ENCODE peak calls at places on chromosomes 13 and 19, in five cellular contexts. Q is fibroblast of lung, K is HCT116, N is mammary epithelial cell, E is endothelial cell of umbilical vein. C is an unnamed sample.

GRCh38 chr19:50906217-50906616 is 5.0 kb downstream of the KLK4 start:
- DNase-seq in K (no peak), Q (no peak), E (no peak), N (no peak), C (peak; percentile 20)

GRCh38 chr19:17873661-17874422 is 2.1 kb downstream of the SLC5A5 start:
- DNase-seq in K (peak; percentile 48), Q (no peak), N (peak; percentile 37), E (no peak), C (no peak)

GRCh38 chr13:96677029-96677428 is 317.2 kb downstream of the OXGR1 start:
- DNase-seq in N (no peak), Q (no peak), E (no peak), K (no peak), C (no peak)

GRCh38 chr13:46716821-46717220 is 80.1 kb downstream of the ESD start:
- DNase-seq in K (no peak), Q (peak; percentile 25), N (no peak), E (peak; percentile 80), C (peak; percentile 19)

GRCh38 chr19:39160523-39160861 is 34.9 kb downstream of the PAK4 start:
- DNase-seq in Q (peak; percentile 64), N (peak; percentile 62), K (no peak), E (peak; percentile 13), C (peak; percentile 11)

GRCh38 chr13:34738251-34739170 is 203.6 kb upstream of the NBEA start:
- DNase-seq in Q (no peak), E (no peak), K (no peak), N (no peak), C (peak; percentile 6)

GRCh38 chr13:112105884-112106283 is 38.9 kb downstream of the SOX1 start:
- DNase-seq in N (no peak), K (no peak), Q (no peak), E (no peak), C (no peak)

GRCh38 chr13:102033719-102034446 is 368.0 kb downstream of the FGF14 start:
- DNase-seq in E (no peak), N (no peak), K (no peak), Q (no peak), C (no peak)

GRCh38 chr13:90884066-90884465 is 463.4 kb upstream of the MIR17HG start:
- DNase-seq in Q (no peak), N (no peak), E (no peak), K (no peak), C (no peak)

GRCh38 chr19:47093254-47093653 is 20.3 kb downstream of the ZC3H4 start:
- DNase-seq in K (no peak), E (no peak), N (no peak), Q (no peak), C (peak; percentile 22)

GRCh38 chr13:80547885-80548284 is 207.0 kb upstream of the SPRY2 start:
- DNase-seq in E (peak; percentile 84), Q (peak; percentile 1), N (no peak), K (no peak), C (no peak)

GRCh38 chr13:80341098-80341701 is at the start of gene SPRY2:
- DNase-seq in K (peak; percentile 68), Q (peak; percentile 97), N (peak; percentile 93), E (peak; percentile 97), C (peak; percentile 98)

GRCh38 chr13:34161829-34162544 is 344.0 kb downstream of the RFC3 start:
- DNase-seq in E (peak; percentile 89), N (no peak), Q (peak; percentile 90), K (no peak), C (peak; percentile 87)

GRCh38 chr19:13163609-13164364 is 13.6 kb downstream of the IER2 start:
- DNase-seq in E (peak; percentile 67), Q (peak; percentile 85), N (peak; percentile 50), K (no peak), C (peak; percentile 84)

GRCh38 chr19:11554160-11554559 is 4.9 kb downstream of the ELOF1 start:
- DNase-seq in E (no peak), Q (no peak), K (no peak), N (no peak), C (no peak)
- H3K4me1 ChIP-seq in E (peaks cover 6% of the 10 kb centered on the region), Q (peaks cover 6% of the 10 kb centered on the region), K (no peaks in the 10 kb centered on the region), N (peaks cover 6% of the 10 kb centered on the region), C (peaks cover 9% of the 10 kb centered on the region)

DNA sequence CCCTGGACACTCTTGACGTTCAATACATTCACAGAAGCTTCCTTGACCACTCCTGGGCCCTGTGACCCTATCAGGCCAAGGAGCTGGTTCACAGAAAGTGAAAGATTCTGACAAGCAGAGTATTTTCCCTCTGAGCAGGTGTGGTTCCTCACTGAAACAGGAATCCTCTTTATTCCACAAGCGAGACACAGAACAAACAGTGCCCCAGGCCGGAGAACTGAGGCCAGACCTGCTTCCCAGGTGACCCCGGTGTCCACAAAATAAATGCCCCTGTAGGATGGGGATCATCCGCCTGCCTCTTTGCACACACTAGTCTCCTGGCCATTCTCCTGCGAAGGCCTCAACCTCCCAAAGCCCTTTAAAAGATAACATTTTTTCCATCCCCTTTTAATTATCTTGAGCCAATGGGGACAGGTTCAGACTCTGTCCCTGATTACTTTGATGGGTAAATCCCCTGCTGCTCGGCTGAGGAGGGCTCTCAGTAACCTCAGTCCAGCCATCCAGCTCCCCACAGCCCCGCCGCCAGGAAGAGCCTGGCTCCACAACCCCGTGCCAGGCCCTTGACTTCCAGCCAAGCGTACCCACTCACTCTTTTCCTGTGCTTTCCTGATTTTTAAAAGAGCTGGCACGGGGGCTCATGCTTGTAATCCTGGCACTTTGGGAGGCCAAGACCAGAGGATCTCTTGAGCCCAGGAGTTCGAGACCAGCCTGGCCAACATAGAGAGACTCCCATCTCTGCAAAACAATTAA is 129.1 kb downstream of the FOXO1 start:
- DNase-seq in E (no peak), K (no peak), Q (no peak), N (no peak), C (no peak)
- H3K9ac ChIP-seq in E (no peak overlapping the region), K (no peak overlapping the region), Q (no peak overlapping the region), N (no peak overlapping the region), C (no peak overlapping the region)

GRCh38 chr13:43784491-43784890 is 2.3 kb downstream of the ENOX1 start:
- DNase-seq in N (no peak), E (no peak), K (no peak), Q (no peak), C (peak; percentile 52)
- H3K27me3 ChIP-seq in N (no peaks in the 10 kb centered on the region), E (peaks cover 2% of the 10 kb centered on the region), K (peaks cover 6% of the 10 kb centered on the region), Q (no peaks in the 10 kb centered on the region), C (no peaks in the 10 kb centered on the region)

DNA sequence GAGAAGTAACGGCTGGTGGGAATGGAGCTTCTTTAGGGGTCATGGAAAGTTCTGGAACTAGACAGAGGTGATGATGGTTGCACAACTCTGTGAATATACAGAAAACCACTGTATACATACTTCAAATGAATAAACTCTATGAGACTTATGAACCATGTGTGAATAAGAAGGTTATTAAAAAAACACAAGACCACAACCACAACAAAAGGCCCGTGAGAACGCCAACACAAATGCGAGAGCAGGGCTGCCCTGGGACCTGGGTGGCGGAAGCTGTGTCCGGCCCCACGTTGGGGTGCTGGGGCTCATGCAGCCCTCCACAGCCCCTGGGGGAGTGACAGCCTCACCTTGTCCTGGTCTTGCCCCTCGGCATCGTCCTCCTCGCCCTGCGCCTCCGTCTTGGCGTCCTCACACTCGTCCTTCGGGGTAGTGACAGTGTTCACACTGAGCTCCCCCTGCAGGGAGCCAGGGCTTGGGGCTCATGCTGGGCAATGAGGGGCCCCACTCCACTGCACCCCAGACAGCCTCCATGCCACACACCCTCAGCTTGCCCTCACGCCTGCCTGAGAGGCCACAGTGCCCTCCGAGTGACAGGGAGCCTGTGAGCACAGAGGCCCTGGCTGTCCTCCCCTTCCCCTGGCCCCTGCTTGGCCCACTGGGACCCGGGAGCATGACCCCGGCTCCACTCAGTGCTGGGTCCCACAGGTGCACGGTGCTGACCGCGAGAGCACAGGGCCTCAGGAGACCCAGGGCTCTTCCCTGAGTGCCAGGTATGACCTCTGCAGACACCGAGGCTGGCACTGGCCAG is 16.0 kb downstream of the IZUMO4 start:
- DNase-seq in Q (no peak), E (no peak), N (no peak), K (no peak), C (no peak)
- H3K4me1 ChIP-seq in Q (no peaks in the 10 kb centered on the region), E (no peaks in the 10 kb centered on the region), N (peaks cover 18% of the 10 kb centered on the region), K (no peaks in the 10 kb centered on the region), C (no peaks in the 10 kb centered on the region)

C was measured in adipocyte.